ENCODE peak calls at places on chromosome 16, in six cellular contexts. G, B, A, Y, T and F are unnamed samples.
A peak's percentile ranks its signal among the peaks of the same experiment; 100 is the strongest.

GRCh38 chr16:10827691-10828341 is 9.2 kb upstream of the TVP23A start:
- DNase-seq in T (peak; percentile 87), A (peak; percentile 93), G (no peak), Y (no peak), B (no peak), F (peak; percentile 91)

GRCh38 chr16:87647431-87648185 is 45.3 kb downstream of the JPH3 start:
- DNase-seq in T (no peak), A (no peak), B (no peak), G (no peak), Y (no peak), F (no peak)

GRCh38 chr16:17404903-17405691 is 65.7 kb downstream of the XYLT1 start:
- DNase-seq in Y (no peak), B (no peak), G (no peak), A (peak; percentile 94), T (peak; percentile 90), F (peak; percentile 96)

GRCh38 chr16:84062734-84063640 is 20.4 kb upstream of the SLC38A8 start:
- DNase-seq in Y (no peak), G (no peak), A (peak; percentile 76), T (peak; percentile 90), B (no peak), F (peak; percentile 69)

GRCh38 chr16:81551141-81551808 is 106.7 kb downstream of the CMIP start:
- DNase-seq in G (no peak), B (no peak), T (no peak), Y (peak; percentile 9), A (peak; percentile 25), F (peak; percentile 70)

GRCh38 chr16:72723781-72724180 is 324.1 kb downstream of the ZFHX3 start:
- DNase-seq in G (no peak), B (no peak), T (no peak), A (peak; percentile 83), Y (no peak), F (peak; percentile 62)

GRCh38 chr16:56192971-56193936 is 2.0 kb downstream of the GNAO1 start:
- DNase-seq in Y (no peak), G (no peak), T (no peak), B (no peak), A (no peak), F (no peak)

GRCh38 chr16:89132194-89133005 is 38.7 kb downstream of the ACSF3 start:
- DNase-seq in Y (no peak), B (no peak), G (no peak), A (no peak), T (no peak), F (no peak)

GRCh38 chr16:19008770-19009169 is 25.0 kb downstream of the TMC7 start:
- DNase-seq in G (no peak), A (peak; percentile 89), B (no peak), T (no peak), Y (no peak), F (peak; percentile 84)

GRCh38 chr16:72997141-72997542 is 50.8 kb downstream of the ZFHX3 start:
- DNase-seq in A (peak; percentile 81), G (no peak), Y (no peak), T (no peak), B (no peak), F (peak; percentile 67)

GRCh38 chr16:4521971-4522623 is 16.5 kb downstream of the CDIP1 start:
- DNase-seq in G (no peak), B (no peak), A (no peak), T (no peak), Y (no peak), F (no peak)

GRCh38 chr16:634996-635395 is 1.1 kb downstream of the METTL26 start:
- DNase-seq in G (no peak), B (no peak), T (no peak), A (no peak), Y (no peak), F (no peak)

GRCh38 chr16:81714593-81714992 is 64.5 kb upstream of the PLCG2 start:
- DNase-seq in G (no peak), Y (no peak), T (no peak), B (no peak), A (no peak), F (no peak)

GRCh38 chr16:57732011-57732410 is 3.6 kb upstream of the KATNB1 start:
- DNase-seq in Y (no peak), T (no peak), A (peak; percentile 85), B (no peak), G (no peak), F (peak; percentile 89)

GRCh38 chr16:54933281-54934150 is 2.9 kb downstream of the IRX5 start:
- DNase-seq in B (no peak), T (no peak), A (no peak), Y (no peak), G (no peak), F (no peak)

GRCh38 chr16:54935411-54936085 is 4.9 kb downstream of the IRX5 start:
- DNase-seq in T (no peak), A (no peak), Y (no peak), G (no peak), B (no peak), F (no peak)

GRCh38 chr16:54932737-54933254 is 2.1 kb downstream of the IRX5 start:
- DNase-seq in A (no peak), Y (no peak), B (no peak), T (no peak), G (no peak), F (no peak)

GRCh38 chr16:54936086-54936978 is 5.7 kb downstream of the IRX5 start:
- DNase-seq in A (peak; percentile 57), Y (no peak), T (no peak), G (no peak), B (no peak), F (peak; percentile 56)

GRCh38 chr16:54934536-54935410 is 4.1 kb downstream of the IRX5 start:
- DNase-seq in B (no peak), G (no peak), Y (no peak), T (no peak), A (no peak), F (peak; percentile 56)
- TF ChIP-seq CTCF in B (no peak), G (no peak), Y (peak; percentile 1), T (no peak), A (no peak), F (peak; percentile 40)

DNA sequence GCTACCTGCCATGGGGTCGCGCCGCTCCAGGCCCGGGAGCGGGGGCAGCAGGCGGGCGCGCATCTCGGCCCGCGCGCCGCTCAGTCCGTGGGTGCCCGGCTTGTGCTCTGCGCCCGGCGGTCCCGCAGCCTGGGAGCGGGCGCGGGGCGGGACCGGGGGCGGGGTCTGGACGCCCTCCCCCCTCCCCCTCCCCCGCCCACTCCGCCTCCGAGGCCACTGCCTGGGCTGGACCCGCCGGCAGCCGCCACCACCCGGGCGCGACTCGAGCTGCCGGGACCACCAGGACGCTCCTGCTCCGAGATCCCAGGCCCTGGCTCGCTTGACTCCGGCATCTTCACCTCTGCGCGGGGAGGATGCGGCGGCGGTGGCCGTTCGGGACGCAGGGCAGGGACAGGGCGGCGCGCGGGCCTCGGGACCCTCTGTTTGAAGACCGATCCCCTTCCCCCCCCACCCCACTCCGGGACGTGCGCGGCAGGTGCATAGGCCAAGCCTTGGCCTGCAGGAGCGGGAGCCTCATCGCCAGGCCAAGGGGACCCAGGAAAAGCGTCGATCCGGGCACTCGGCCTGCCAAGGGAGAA is at the start of gene HS3ST6:
- DNase-seq in T (no peak), B (no peak), Y (no peak), A (no peak), G (no peak), F (no peak)
- H3K4me3 ChIP-seq in T (peak within 1 kb of the TSS; percentile 27), B (no peak within 1 kb of the TSS), Y (no peak within 1 kb of the TSS), A (no peak within 1 kb of the TSS), G (no peak within 1 kb of the TSS), F (no peak within 1 kb of the TSS)

GRCh38 chr16:65318138-65318537 is 196.3 kb upstream of the CDH11 start:
- DNase-seq in T (no peak), Y (no peak), G (no peak), B (no peak), A (no peak), F (peak; percentile 54)

GRCh38 chr16:65318590-65319267 is 196.9 kb upstream of the CDH11 start:
- DNase-seq in A (no peak), B (no peak), Y (no peak), T (no peak), G (no peak), F (no peak)

GRCh38 chr16:65315004-65315398 is 193.1 kb upstream of the CDH11 start:
- DNase-seq in B (no peak), T (peak; percentile 78), Y (no peak), A (peak; percentile 46), G (no peak), F (no peak)

GRCh38 chr16:65323655-65324237 is 201.9 kb upstream of the CDH11 start:
- DNase-seq in B (no peak), Y (no peak), A (no peak), G (no peak), T (no peak), F (no peak)

DNA sequence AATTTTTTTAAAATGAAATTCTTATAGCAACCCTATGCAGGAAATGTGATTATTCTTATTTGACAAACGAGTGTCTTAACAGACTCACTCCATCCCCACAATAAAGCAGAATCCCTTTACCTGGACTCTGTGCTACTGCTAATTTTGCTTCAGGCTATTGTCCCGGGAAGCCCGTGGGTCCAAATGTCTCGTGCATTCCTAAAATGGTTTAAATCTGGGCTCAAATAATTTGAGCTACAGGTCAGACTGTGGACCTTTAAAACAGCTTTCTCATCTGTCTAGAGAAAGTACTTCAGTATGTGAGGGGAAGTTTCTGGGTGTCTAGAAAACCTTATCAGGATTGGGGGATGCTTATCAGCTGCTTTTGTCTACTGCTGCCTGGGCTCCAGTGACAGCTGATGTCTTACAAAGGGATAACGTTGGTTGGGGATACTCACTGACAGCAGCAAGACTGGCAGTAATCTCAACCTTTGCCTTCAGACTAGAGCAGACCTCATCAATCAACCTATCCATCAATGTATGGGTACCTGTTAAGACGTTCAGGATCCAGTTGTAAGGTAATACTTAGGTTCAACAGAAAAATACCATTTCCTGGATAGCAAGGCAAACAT is 197.9 kb upstream of the CDH11 start:
- DNase-seq in Y (no peak), B (no peak), T (no peak), A (no peak), G (no peak), F (no peak)
- TF ChIP-seq CTCF in Y (no peak), B (no peak), T (no peak), A (no peak), G (no peak), F (no peak)

DNA sequence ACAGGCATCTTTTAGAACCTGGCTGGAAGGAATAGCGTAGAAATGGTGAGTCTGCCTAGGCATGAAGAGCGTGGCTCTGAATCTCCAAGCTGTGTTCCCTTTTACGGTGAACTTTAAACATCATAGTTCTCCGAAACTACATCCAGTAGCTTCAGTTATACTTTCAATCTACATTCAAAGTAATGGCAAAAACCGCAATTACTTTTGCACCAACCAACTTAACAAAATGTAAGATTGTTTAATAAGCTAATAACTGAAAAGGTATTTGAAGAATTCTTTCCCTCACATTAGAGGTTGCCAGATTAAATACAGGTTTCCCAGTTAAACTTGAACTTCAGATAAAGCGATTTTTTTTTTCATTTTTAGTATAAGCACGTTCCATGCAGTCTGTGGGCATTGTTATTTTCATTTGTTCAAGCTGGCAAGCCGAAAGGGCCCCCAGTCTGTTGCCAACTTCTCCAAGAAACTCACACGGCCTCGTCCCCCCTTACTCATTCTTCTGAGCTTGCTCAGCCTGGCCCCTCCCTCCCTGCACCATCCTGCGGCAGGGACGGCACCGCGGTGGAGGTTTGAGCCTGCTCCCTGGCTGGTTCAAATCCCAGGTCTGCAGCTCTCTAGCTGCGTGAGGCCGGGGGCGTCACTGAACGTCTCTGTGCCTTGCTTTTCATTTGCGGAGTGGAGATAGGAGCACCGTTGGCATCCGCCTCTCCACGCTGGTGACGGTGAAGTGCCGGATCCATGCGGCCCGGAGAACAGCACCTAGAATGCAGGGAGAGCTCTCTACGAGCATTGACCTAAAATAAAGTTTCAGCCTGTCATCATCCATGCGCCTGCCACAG is 3.5 kb upstream of the MTHFSD start:
- DNase-seq in Y (no peak), G (no peak), B (no peak), A (no peak), T (no peak), F (no peak)
- H3K4me3 ChIP-seq in Y (no peak overlapping the region), G (no peak overlapping the region), B (no peak overlapping the region), A (no peak overlapping the region), T (no peak overlapping the region), F (no peak overlapping the region)